ENCODE peak calls at places on chromosomes 13 and 19, in four cellular contexts. C is HCT116, H is HepG2, Q is GM12878. E is an unnamed sample.

GRCh38 chr13:20182231-20182846 is 10.4 kb downstream of the GJB2 start:
- DNase-seq in C (peak; percentile 57), H (peak; percentile 63), Q (peak; percentile 35), E (peak; percentile 70)

GRCh38 chr19:3178973-3179738 is 587 bp downstream of the S1PR4 start:
- DNase-seq in C (no peak), H (no peak), Q (no peak), E (no peak)

GRCh38 chr19:46147791-46148288 is at the start of gene IGFL2:
- DNase-seq in C (peak; percentile 15), H (no peak), Q (no peak), E (no peak)

GRCh38 chr13:112901951-112902651 is 66.9 kb upstream of the MCF2L start:
- DNase-seq in C (no peak), H (no peak), Q (no peak), E (no peak)

GRCh38 chr13:32314271-32314967 is 744 bp downstream of the ZAR1L start:
- DNase-seq in C (no peak), H (no peak), Q (no peak), E (no peak)

GRCh38 chr19:28553005-28553404 is 659.9 kb downstream of the UQCRFS1 start:
- DNase-seq in C (no peak), H (no peak), Q (no peak), E (peak; percentile 7)

GRCh38 chr13:36352350-36352749 is 6.2 kb upstream of the SPART start:
- DNase-seq in C (no peak), H (no peak), Q (no peak), E (no peak)

GRCh38 chr19:51031220-51031879 is 3.5 kb downstream of the KLK12 start:
- DNase-seq in C (no peak), H (no peak), Q (no peak), E (no peak)

GRCh38 chr13:86986448-86986847 is 684.7 kb upstream of the SLITRK5 start:
- DNase-seq in C (no peak), H (peak; percentile 52), Q (no peak), E (no peak)

DNA sequence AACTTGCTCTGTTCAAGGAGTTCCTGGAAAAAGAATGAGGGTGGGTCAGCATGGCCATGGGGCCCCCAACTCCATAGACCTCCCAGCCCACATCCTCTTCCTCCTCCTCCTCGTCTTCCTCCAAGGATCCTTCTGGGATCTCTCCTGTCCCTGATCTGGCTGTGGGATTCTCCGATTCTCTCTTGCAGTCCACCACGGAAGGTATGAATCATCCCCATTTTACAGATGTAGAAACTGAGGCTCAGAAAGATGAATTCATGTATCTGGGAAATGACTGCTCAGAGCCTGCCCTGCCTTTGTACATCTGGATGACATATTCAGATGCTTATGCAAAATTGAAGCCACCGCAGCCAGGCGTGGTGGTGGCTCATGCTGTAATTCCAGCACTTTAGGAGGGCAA is 2.2 kb upstream of the KANK2 start:
- DNase-seq in C (no peak), H (no peak), Q (no peak), E (no peak)
- TF ChIP-seq JUND in C (no peak), H (no peak), Q (no peak), E (no peak)

DNA sequence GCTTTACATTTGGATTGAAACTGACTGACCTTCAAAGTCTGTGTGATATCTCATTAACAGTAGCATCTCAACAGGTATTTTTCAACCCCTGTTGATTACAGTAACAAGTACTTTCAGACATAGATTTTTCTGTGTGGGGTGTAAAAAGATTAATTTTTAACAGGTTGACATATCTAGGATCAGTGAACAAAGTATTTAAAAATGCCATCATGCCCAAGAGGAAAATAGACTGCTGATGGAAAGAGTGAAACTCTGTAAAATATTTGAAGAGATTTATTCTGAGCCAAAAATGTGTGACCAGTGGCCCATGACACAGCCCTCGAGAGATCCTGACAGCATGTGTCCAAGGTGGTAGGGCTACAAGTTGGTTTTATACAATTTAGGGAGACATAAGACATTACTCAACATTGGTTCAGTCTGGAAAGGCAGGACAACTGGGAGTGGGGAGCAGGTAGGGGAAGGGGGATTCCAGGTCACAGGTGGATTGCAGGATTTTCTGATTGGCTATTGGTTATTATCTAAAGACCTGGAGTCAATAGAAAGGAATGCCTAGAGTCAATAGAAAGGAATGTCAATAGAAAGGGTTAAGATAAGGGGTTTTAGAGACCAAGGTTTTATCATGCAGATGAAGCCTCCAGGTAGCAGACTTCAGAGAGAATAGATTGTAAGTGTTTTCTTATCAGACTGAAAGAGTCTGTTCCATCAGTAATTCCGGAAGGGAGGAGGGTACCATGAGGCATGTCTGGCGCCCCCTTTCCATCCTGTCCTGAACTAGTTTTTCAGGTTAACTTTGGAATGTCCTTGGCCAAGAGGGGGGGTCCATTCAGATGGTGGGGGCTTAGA is 29.1 kb downstream of the TNFRSF19 start:
- DNase-seq in C (no peak), H (peak; percentile 95), Q (no peak), E (no peak)
- TF ChIP-seq JUND in C (no peak), H (peak; percentile 90), Q (no peak), E (no peak)

GRCh38 chr13:79741006-79741405 is 260.1 kb downstream of the NDFIP2 start:
- DNase-seq in C (no peak), H (peak; percentile 28), Q (no peak), E (no peak)
- TF ChIP-seq JUND in C (no peak), H (no peak), Q (no peak), E (no peak)

GRCh38 chr13:72842991-72843390 is 61.1 kb downstream of the PIBF1 start:
- DNase-seq in C (no peak), H (no peak), Q (no peak), E (no peak)

GRCh38 chr13:72839831-72840426 is 58.0 kb downstream of the PIBF1 start:
- DNase-seq in C (peak; percentile 47), H (peak; percentile 56), Q (peak; percentile 3), E (peak; percentile 33)
- TF ChIP-seq JUND in C (no peak), H (no peak), Q (no peak), E (no peak)

GRCh38 chr13:34156841-34157365 is 339.0 kb downstream of the RFC3 start:
- DNase-seq in C (peak; percentile 92), H (peak; percentile 72), Q (peak; percentile 55), E (no peak)

GRCh38 chr13:34152409-34152808 is 334.5 kb downstream of the RFC3 start:
- DNase-seq in C (no peak), H (no peak), Q (no peak), E (no peak)

GRCh38 chr13:34152996-34153395 is 335.0 kb downstream of the RFC3 start:
- DNase-seq in C (no peak), H (no peak), Q (no peak), E (no peak)

GRCh38 chr13:34153428-34154180 is 335.7 kb downstream of the RFC3 start:
- DNase-seq in C (no peak), H (no peak), Q (no peak), E (no peak)

DNA sequence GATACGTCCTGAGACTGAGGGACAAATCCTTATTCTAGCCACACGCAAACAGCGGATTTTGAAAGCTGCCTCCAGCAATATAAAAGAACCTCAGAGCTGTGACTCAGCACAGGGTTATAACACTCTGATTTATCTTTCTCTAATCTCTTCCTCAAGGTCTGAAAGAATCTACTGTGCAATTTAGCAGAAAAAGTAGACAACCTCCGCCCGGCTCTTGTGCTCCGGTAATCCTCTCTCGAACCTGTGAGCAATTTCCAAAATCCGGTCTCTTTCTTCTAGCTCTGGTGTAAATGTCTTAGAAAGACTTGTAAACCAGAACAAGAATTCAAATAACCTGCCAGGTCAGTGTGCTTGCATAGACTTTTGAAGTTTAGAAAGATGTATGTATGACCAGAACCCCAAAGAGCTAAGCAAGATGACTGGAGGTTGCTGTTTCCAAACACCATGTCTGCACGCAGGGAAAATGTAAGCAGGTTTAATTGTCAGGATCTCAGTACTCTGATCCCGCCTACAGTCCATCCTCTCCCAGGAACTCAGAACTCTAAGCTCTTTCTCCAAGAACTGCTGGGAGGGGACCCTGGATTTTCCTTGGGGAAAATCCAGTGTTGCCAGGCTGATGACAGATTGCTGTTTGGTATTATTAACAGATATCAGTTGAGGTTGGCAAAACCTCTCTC is 338.1 kb downstream of the RFC3 start:
- DNase-seq in C (peak; percentile 61), H (no peak), Q (no peak), E (peak; percentile 17)
- TF ChIP-seq JUND in C (peak; percentile 40), H (no peak), Q (no peak), E (no peak)

E was measured in T47D.